ENCODE peak calls at places on chromosomes 6 and 20, in five cellular contexts. One of them, this sample, is unnamed.

GRCh38 chr20:10178727-10179313 is 39.8 kb upstream of the SNAP25 start:
- DNase-seq in heart left ventricle: no peak
- DNase-seq in amniotic epithelial cell: no peak
- DNase-seq in adipocyte: no peak
- DNase-seq in GM06990: no peak
- DNase-seq in this sample: no peak

GRCh38 chr6:22025468-22026159 is 271.2 kb downstream of the PRL start:
- DNase-seq in amniotic epithelial cell: peak
- DNase-seq in adipocyte: peak
- DNase-seq in GM06990: peak
- DNase-seq in heart left ventricle: no peak
- DNase-seq in this sample: peak

GRCh38 chr20:50017576-50018248 is 34.9 kb downstream of the SNAI1 start:
- DNase-seq in adipocyte: peak
- DNase-seq in amniotic epithelial cell: no peak
- DNase-seq in heart left ventricle: no peak
- DNase-seq in GM06990: no peak
- DNase-seq in this sample: no peak

GRCh38 chr6:157074969-157075368 is 248.3 kb downstream of the TMEM242 start:
- DNase-seq in adipocyte: no peak
- DNase-seq in heart left ventricle: no peak
- DNase-seq in amniotic epithelial cell: no peak
- DNase-seq in GM06990: no peak
- DNase-seq in this sample: peak

GRCh38 chr6:84801250-84801649 is 36.9 kb upstream of the TBX18 start:
- DNase-seq in amniotic epithelial cell: peak
- DNase-seq in heart left ventricle: no peak
- DNase-seq in adipocyte: no peak
- DNase-seq in GM06990: no peak
- DNase-seq in this sample: no peak

GRCh38 chr6:166026586-166027126 is 141.0 kb downstream of the TBXT start:
- DNase-seq in amniotic epithelial cell: no peak
- DNase-seq in adipocyte: no peak
- DNase-seq in heart left ventricle: peak
- DNase-seq in GM06990: no peak
- DNase-seq in this sample: no peak

GRCh38 chr20:6169251-6169650 is 46.4 kb upstream of the FERMT1 start:
- DNase-seq in adipocyte: no peak
- DNase-seq in GM06990: no peak
- DNase-seq in amniotic epithelial cell: peak
- DNase-seq in heart left ventricle: no peak
- DNase-seq in this sample: peak

GRCh38 chr20:38640486-38640885 is 38.9 kb downstream of the ARHGAP40 start:
- DNase-seq in adipocyte: no peak
- DNase-seq in GM06990: no peak
- DNase-seq in heart left ventricle: no peak
- DNase-seq in amniotic epithelial cell: no peak
- DNase-seq in this sample: no peak

GRCh38 chr6:108944058-108944457 is 95.8 kb downstream of the ARMC2 start:
- DNase-seq in GM06990: no peak
- DNase-seq in heart left ventricle: no peak
- DNase-seq in adipocyte: no peak
- DNase-seq in amniotic epithelial cell: no peak
- DNase-seq in this sample: peak

GRCh38 chr6:118128755-118129154 is 221.7 kb downstream of the SLC35F1 start:
- DNase-seq in adipocyte: no peak
- DNase-seq in heart left ventricle: no peak
- DNase-seq in GM06990: no peak
- DNase-seq in amniotic epithelial cell: no peak
- DNase-seq in this sample: no peak

GRCh38 chr6:138289739-138290138 is 71.4 kb upstream of the PBOV1 start:
- DNase-seq in amniotic epithelial cell: no peak
- DNase-seq in adipocyte: no peak
- DNase-seq in heart left ventricle: no peak
- DNase-seq in GM06990: no peak
- DNase-seq in this sample: no peak

GRCh38 chr20:47358672-47359532 is 2.4 kb upstream of the ZMYND8 start:
- DNase-seq in adipocyte: peak
- DNase-seq in amniotic epithelial cell: peak
- DNase-seq in GM06990: peak
- DNase-seq in heart left ventricle: peak
- DNase-seq in this sample: peak

GRCh38 chr20:57608516-57608915 is 11.7 kb downstream of the ZBP1 start:
- DNase-seq in heart left ventricle: no peak
- DNase-seq in GM06990: no peak
- DNase-seq in amniotic epithelial cell: no peak
- DNase-seq in adipocyte: no peak
- DNase-seq in this sample: no peak

GRCh38 chr20:38172344-38172743 is 7.3 kb upstream of the TGM2 start:
- DNase-seq in adipocyte: peak
- DNase-seq in GM06990: no peak
- DNase-seq in amniotic epithelial cell: peak
- DNase-seq in heart left ventricle: no peak
- DNase-seq in this sample: peak

GRCh38 chr20:63765082-63765873 is 25.7 kb downstream of the SLC2A4RG start:
- DNase-seq in heart left ventricle: no peak
- DNase-seq in adipocyte: no peak
- DNase-seq in GM06990: no peak
- DNase-seq in amniotic epithelial cell: peak
- DNase-seq in this sample: no peak

GRCh38 chr6:71533939-71534379 is 245.3 kb downstream of the OGFRL1 start:
- DNase-seq in adipocyte: peak
- DNase-seq in heart left ventricle: no peak
- DNase-seq in GM06990: no peak
- DNase-seq in amniotic epithelial cell: peak
- DNase-seq in this sample: peak

GRCh38 chr6:36677753-36678487 is 594 bp upstream of the CDKN1A start:
- DNase-seq in heart left ventricle: no peak
- DNase-seq in GM06990: no peak
- DNase-seq in adipocyte: peak
- DNase-seq in amniotic epithelial cell: no peak
- DNase-seq in this sample: no peak

GRCh38 chr20:58246346-58246745 is 17.9 kb upstream of the ANKRD60 start:
- DNase-seq in GM06990: no peak
- DNase-seq in amniotic epithelial cell: peak
- DNase-seq in adipocyte: no peak
- DNase-seq in heart left ventricle: no peak
- DNase-seq in this sample: peak

GRCh38 chr6:168607272-168608112 is 166.5 kb downstream of the SMOC2 start:
- DNase-seq in adipocyte: no peak
- DNase-seq in heart left ventricle: no peak
- DNase-seq in GM06990: no peak
- DNase-seq in amniotic epithelial cell: no peak
- DNase-seq in this sample: no peak